ENCODE peak calls at places on chromosomes 12 and 14, in ten cellular contexts. V, Z, L, W, J, M, P, I, B and F are unnamed samples.

GRCh38 chr14:71358209-71358931 is 451.1 kb downstream of the PCNX1 start:
- DNase-seq in V (peak; percentile 66), Z (no peak), L (no peak), W (no peak), J (no peak), M (no peak), P (no peak), I (no peak), B (no peak), F (no peak)

GRCh38 chr12:91460457-91460856 is 277.8 kb upstream of the DCN start:
- DNase-seq in V (no peak), Z (no peak), L (no peak), W (no peak), J (peak; percentile 27), M (no peak), P (no peak), I (no peak), B (no peak), F (no peak)

GRCh38 chr14:69848156-69848555 is 31.1 kb upstream of the SMOC1 start:
- DNase-seq in V (no peak), Z (no peak), L (no peak), W (no peak), J (no peak), M (no peak), P (no peak), I (no peak), B (no peak), F (no peak)

GRCh38 chr12:18101043-18101442 is 11.1 kb upstream of the RERGL start:
- DNase-seq in V (no peak), Z (no peak), L (no peak), W (no peak), J (no peak), M (no peak), P (peak; percentile 74), I (no peak), B (peak; percentile 76), F (no peak)

GRCh38 chr14:55938249-55938791 is 179.9 kb upstream of the PELI2 start:
- DNase-seq in V (peak; percentile 2), Z (no peak), L (no peak), W (no peak), J (no peak), M (no peak), P (no peak), I (no peak), B (no peak), F (no peak)

GRCh38 chr14:31243860-31244259 is 36.3 kb upstream of the HECTD1 start:
- DNase-seq in V (no peak), Z (no peak), L (no peak), W (no peak), J (peak; percentile 67), M (no peak), P (no peak), I (no peak), B (no peak), F (no peak)

GRCh38 chr12:57069522-57069921 is 9.1 kb downstream of the NEMP1 start:
- DNase-seq in V (peak; percentile 73), Z (peak; percentile 79), L (peak; percentile 82), W (peak; percentile 48), J (peak; percentile 85), M (peak; percentile 89), P (peak; percentile 76), I (peak; percentile 59), B (peak; percentile 82), F (no peak)

GRCh38 chr12:114314974-114315720 is 90.8 kb downstream of the TBX5 start:
- DNase-seq in V (no peak), Z (no peak), L (no peak), W (no peak), J (no peak), M (no peak), P (no peak), I (no peak), B (no peak), F (no peak)

GRCh38 chr12:38175538-38175937 is 141.0 kb upstream of the ALG10B start:
- DNase-seq in V (no peak), Z (no peak), L (no peak), W (no peak), J (no peak), M (no peak), P (no peak), I (no peak), B (no peak), F (no peak)

GRCh38 chr12:10673660-10674384 is at the start of gene STYK1:
- DNase-seq in V (no peak), Z (peak; percentile 68), L (peak; percentile 52), W (peak; percentile 72), J (peak; percentile 91), M (peak; percentile 68), P (peak; percentile 90), I (peak; percentile 67), B (peak; percentile 67), F (peak; percentile 31)

GRCh38 chr12:57842342-57843294 is 3.9 kb downstream of the CTDSP2 start:
- DNase-seq in V (no peak), Z (peak; percentile 58), L (peak; percentile 64), W (no peak), J (peak; percentile 59), M (peak; percentile 47), P (no peak), I (no peak), B (peak; percentile 57), F (no peak)

GRCh38 chr12:85865905-85866304 is 8.2 kb upstream of the NTS start:
- DNase-seq in V (no peak), Z (no peak), L (peak; percentile 8), W (no peak), J (no peak), M (no peak), P (no peak), I (no peak), B (no peak), F (no peak)

GRCh38 chr12:74541074-74541473 is 3.4 kb downstream of the ATXN7L3B start:
- DNase-seq in V (no peak), Z (no peak), L (no peak), W (no peak), J (no peak), M (no peak), P (no peak), I (no peak), B (no peak), F (no peak)
- H3K9me3 ChIP-seq in V (peaks cover 2% of the 10 kb centered on the region), Z (no peaks in the 10 kb centered on the region), L (no peaks in the 10 kb centered on the region), W (no peaks in the 10 kb centered on the region), J (no peaks in the 10 kb centered on the region), M (no peaks in the 10 kb centered on the region), P (no peaks in the 10 kb centered on the region), I (no peaks in the 10 kb centered on the region), B (no peaks in the 10 kb centered on the region), F (no peaks in the 10 kb centered on the region)

DNA sequence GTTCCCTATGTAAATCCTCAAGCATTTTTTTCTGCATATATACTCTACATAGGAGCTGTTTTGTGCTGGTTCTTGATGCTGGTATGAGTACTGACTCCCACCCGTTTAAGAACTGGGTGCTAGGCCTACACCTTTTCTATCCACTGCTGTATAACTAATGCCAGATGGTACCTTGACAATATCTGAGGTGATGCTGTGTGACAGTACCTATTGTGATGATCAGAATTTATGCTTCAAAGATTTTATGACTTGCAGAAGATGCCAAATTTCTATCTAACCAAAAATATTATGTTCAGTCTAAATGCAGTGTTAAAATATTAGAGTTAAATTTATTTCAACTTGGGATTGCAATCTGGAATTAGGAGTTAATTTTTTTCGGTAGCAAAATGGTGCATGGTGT is 272.3 kb upstream of the NOVA1 start:
- DNase-seq in V (no peak), Z (no peak), L (no peak), W (no peak), J (no peak), M (no peak), P (no peak), I (no peak), B (no peak), F (no peak)
- H3K9me3 ChIP-seq in V (no peaks in the 10 kb centered on the region), Z (no peaks in the 10 kb centered on the region), L (no peaks in the 10 kb centered on the region), W (no peaks in the 10 kb centered on the region), J (no peaks in the 10 kb centered on the region), M (peaks cover 6% of the 10 kb centered on the region), P (no peaks in the 10 kb centered on the region), I (no peaks in the 10 kb centered on the region), B (peaks cover 13% of the 10 kb centered on the region), F (no peaks in the 10 kb centered on the region)

DNA sequence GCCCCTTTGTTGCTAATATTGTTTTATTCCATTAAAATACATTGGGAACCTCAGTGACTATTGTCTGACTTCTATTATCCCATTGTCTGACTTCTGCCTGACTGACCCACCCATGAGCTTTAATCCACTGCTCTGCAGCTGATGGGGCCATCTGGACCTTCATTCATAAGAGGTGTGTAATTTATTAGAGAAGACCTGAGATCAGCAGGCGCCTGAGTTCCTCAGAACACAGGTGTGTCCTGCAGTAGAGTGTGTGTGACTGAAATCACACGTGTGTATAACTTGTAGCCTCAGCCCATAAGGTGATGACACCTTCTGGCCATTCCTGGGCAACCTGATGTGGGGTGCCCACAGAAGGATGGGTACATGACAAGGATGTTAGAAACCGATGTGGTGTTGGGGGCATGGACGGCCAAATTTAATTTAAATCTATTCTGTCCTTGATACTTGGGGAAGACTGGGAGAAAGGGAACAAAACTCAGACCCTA is 821.0 kb downstream of the TMEM121 start:
- DNase-seq in V (no peak), Z (no peak), L (no peak), W (no peak), J (no peak), M (no peak), P (peak; percentile 34), I (no peak), B (no peak), F (no peak)
- H3K9me3 ChIP-seq in V (no peaks in the 10 kb centered on the region), Z (no peaks in the 10 kb centered on the region), L (no peaks in the 10 kb centered on the region), W (no peaks in the 10 kb centered on the region), J (no peaks in the 10 kb centered on the region), M (no peaks in the 10 kb centered on the region), P (no peaks in the 10 kb centered on the region), I (no peaks in the 10 kb centered on the region), B (no peaks in the 10 kb centered on the region), F (no peaks in the 10 kb centered on the region)

GRCh38 chr14:74656964-74657363 is 44.9 kb upstream of the LTBP2 start:
- DNase-seq in V (no peak), Z (no peak), L (no peak), W (no peak), J (no peak), M (no peak), P (no peak), I (no peak), B (no peak), F (no peak)

GRCh38 chr14:74652541-74652940 is 40.5 kb upstream of the LTBP2 start:
- DNase-seq in V (no peak), Z (no peak), L (no peak), W (no peak), J (no peak), M (no peak), P (no peak), I (no peak), B (no peak), F (no peak)

GRCh38 chr14:74655597-74656389 is 43.8 kb upstream of the LTBP2 start:
- DNase-seq in V (no peak), Z (no peak), L (no peak), W (no peak), J (no peak), M (no peak), P (no peak), I (no peak), B (no peak), F (no peak)

GRCh38 chr14:74653386-74654138 is 41.5 kb upstream of the LTBP2 start:
- DNase-seq in V (no peak), Z (no peak), L (no peak), W (no peak), J (no peak), M (no peak), P (no peak), I (no peak), B (no peak), F (no peak)

DNA sequence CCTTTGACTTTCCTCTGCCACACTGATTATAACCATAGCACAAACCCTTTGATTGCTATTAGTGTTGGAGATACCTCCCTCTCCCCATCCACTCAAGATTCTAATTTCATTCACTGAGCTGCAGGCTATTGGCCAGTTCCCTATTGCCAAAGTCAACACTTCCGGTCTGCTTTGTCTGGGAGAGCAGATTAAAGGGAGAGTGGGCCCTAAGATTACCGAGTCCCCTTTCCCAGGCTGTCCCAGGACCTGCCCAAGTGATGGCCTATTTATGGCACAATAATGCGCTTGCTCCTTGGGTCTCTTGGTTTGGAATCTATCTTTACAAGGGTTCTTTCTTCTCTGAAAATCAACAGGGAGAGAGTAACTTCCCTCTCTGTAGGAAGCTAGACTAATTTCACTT is 42.9 kb upstream of the LTBP2 start:
- DNase-seq in V (no peak), Z (no peak), L (peak; percentile 47), W (no peak), J (no peak), M (no peak), P (no peak), I (no peak), B (no peak), F (no peak)
- H3K9me3 ChIP-seq in V (peaks cover 4% of the 10 kb centered on the region), Z (no peaks in the 10 kb centered on the region), L (no peaks in the 10 kb centered on the region), W (no peaks in the 10 kb centered on the region), J (no peaks in the 10 kb centered on the region), M (no peaks in the 10 kb centered on the region), P (no peaks in the 10 kb centered on the region), I (no peaks in the 10 kb centered on the region), B (no peaks in the 10 kb centered on the region), F (no peaks in the 10 kb centered on the region)